ENCODE peak calls at places on chromosomes 13 and 19, in eight cellular contexts. I is neural progenitor cell; T is neural crest cell; O is AG09319; L is MCF 10A; P is T follicular helper cell; A is naive thymus-derived CD4-positive, alpha-beta T cell; J is iris pigment epithelial cell. D is an unnamed sample.

GRCh38 chr13:44267966-44268365 is 105.7 kb upstream of the SERP2 start:
- DNase-seq in O (peak), P (no peak), I (no peak), L (peak), J (peak), A (no peak), T (no peak), D (peak)

GRCh38 chr13:30963794-30964193 is 31.3 kb downstream of the TEX26 start:
- DNase-seq in A (no peak), I (no peak), T (no peak), O (no peak), P (no peak), J (peak), L (peak), D (peak)

GRCh38 chr19:8101311-8101710 is 48.1 kb downstream of the FBN3 start:
- DNase-seq in I (no peak), A (no peak), T (no peak), J (no peak), O (no peak), P (no peak), L (no peak), D (no peak)

GRCh38 chr19:16141043-16141442 is 2.4 kb upstream of the HSH2D start:
- DNase-seq in L (no peak), T (no peak), J (no peak), O (no peak), A (no peak), I (no peak), P (no peak), D (no peak)

GRCh38 chr19:41735071-41735623 is 20.2 kb upstream of the CEACAM6 start:
- DNase-seq in O (no peak), I (no peak), T (no peak), J (no peak), L (no peak), A (no peak), P (no peak), D (no peak)

GRCh38 chr13:37656247-37656940 is 57.8 kb upstream of the POSTN start:
- DNase-seq in J (peak), T (no peak), P (no peak), L (peak), O (peak), I (no peak), A (no peak), D (peak)

GRCh38 chr19:33345163-33345562 is 28.3 kb upstream of the CEBPG start:
- DNase-seq in L (no peak), T (no peak), I (no peak), J (no peak), A (no peak), P (no peak), O (no peak), D (no peak)

GRCh38 chr13:76038920-76039716 is 403.0 kb downstream of the LMO7 start:
- DNase-seq in I (no peak), P (no peak), J (no peak), O (no peak), T (no peak), A (no peak), L (no peak), D (peak)

GRCh38 chr19:17331254-17331558 is 3.4 kb downstream of the ANO8 start:
- DNase-seq in I (no peak), T (no peak), A (no peak), J (no peak), P (no peak), O (no peak), L (no peak), D (no peak)

GRCh38 chr19:441213-441823 is 19.5 kb downstream of the SHC2 start:
- DNase-seq in L (no peak), T (no peak), I (no peak), O (no peak), P (no peak), J (no peak), A (no peak), D (peak)

GRCh38 chr19:33311326-33311682 is 9.0 kb upstream of the CEBPA start:
- DNase-seq in L (no peak), I (no peak), O (no peak), T (no peak), J (no peak), A (no peak), P (no peak), D (no peak)

GRCh38 chr19:51668167-51668566 is 21.5 kb upstream of the SIGLEC14 start:
- DNase-seq in A (no peak), J (no peak), I (no peak), T (no peak), P (no peak), O (no peak), L (no peak), D (no peak)

GRCh38 chr13:48737689-48738088 is 84.0 kb downstream of the CYSLTR2 start:
- DNase-seq in T (no peak), O (no peak), A (no peak), P (no peak), J (no peak), L (no peak), I (no peak), D (no peak)

GRCh38 chr19:32318884-32319520 is 26.4 kb upstream of the ZNF507 start:
- DNase-seq in L (peak), I (peak), P (no peak), T (peak), O (no peak), J (no peak), A (no peak), D (peak)

GRCh38 chr19:16442386-16443276 is 29.1 kb downstream of the EPS15L1 start:
- DNase-seq in I (peak), O (no peak), P (no peak), L (no peak), A (no peak), T (no peak), J (no peak), D (no peak)

GRCh38 chr13:32850311-32851052 is 165.7 kb upstream of the KL start:
- DNase-seq in I (no peak), O (no peak), P (no peak), T (no peak), J (no peak), A (no peak), L (no peak), D (no peak)

GRCh38 chr19:55070755-55071502 is 4.7 kb upstream of the EPS8L1 start:
- DNase-seq in P (no peak), O (no peak), J (peak), T (no peak), L (peak), I (no peak), A (no peak), D (peak)

GRCh38 chr19:8366961-8367326 is 3.0 kb downstream of the ANGPTL4 start:
- DNase-seq in J (peak), A (no peak), I (no peak), P (no peak), T (no peak), L (peak), O (no peak), D (no peak)

GRCh38 chr13:62473944-62474237 is 1058.2 kb upstream of the PCDH20 start:
- DNase-seq in A (no peak), T (no peak), O (no peak), J (no peak), L (no peak), I (no peak), P (no peak), D (no peak)

GRCh38 chr13:29428992-29429315 is 166.5 kb downstream of the SLC7A1 start:
- DNase-seq in T (no peak), A (no peak), J (no peak), I (no peak), O (no peak), L (no peak), P (no peak), D (no peak)

GRCh38 chr13:97223711-97224461 is 1.8 kb downstream of the MBNL2 start:
- DNase-seq in A (peak), P (no peak), T (no peak), O (peak), L (peak), I (peak), J (peak), D (peak)

GRCh38 chr19:38361633-38362075 is 12.7 kb upstream of the PSMD8 start:
- DNase-seq in L (peak), O (no peak), T (peak), A (peak), I (peak), J (peak), P (peak), D (peak)

GRCh38 chr13:42334329-42334706 is 62.4 kb downstream of the AKAP11 start:
- DNase-seq in J (no peak), A (no peak), T (no peak), L (no peak), I (no peak), O (no peak), P (no peak), D (no peak)

GRCh38 chr19:37943480-37943879 is 36.5 kb downstream of the SIPA1L3 start:
- DNase-seq in O (no peak), P (no peak), A (no peak), I (no peak), L (no peak), J (no peak), T (no peak), D (no peak)

GRCh38 chr19:14150041-14150769 is 13.8 kb upstream of the ASF1B start:
- DNase-seq in O (no peak), T (no peak), A (no peak), P (no peak), L (no peak), I (no peak), J (no peak), D (no peak)

GRCh38 chr19:29492761-29493160 is 33.0 kb upstream of the VSTM2B start:
- DNase-seq in P (no peak), L (no peak), I (no peak), T (no peak), J (no peak), A (no peak), O (no peak), D (peak)

GRCh38 chr19:12939292-12939606 is 840 bp downstream of the CALR start:
- DNase-seq in J (peak), T (no peak), O (no peak), L (peak), I (peak), P (no peak), A (peak), D (peak)

D was measured in myocyte.